ENCODE peak calls at places on chromosomes 7 and 10, in nine cellular contexts. Y, X, N, Z, R, G, J, L and V are unnamed samples.

GRCh38 chr10:117621795-117622420 is 79.4 kb downstream of the EMX2 start:
- DNase-seq in R (no peak), L (no peak), Z (no peak), J (no peak), X (no peak), G (no peak), N (no peak), Y (no peak), V (no peak)

GRCh38 chr7:18667466-18667865 is 171.9 kb downstream of the HDAC9 start:
- DNase-seq in Z (no peak), G (no peak), J (no peak), X (no peak), Y (peak; percentile 5), L (no peak), N (no peak), R (peak; percentile 13), V (no peak)

GRCh38 chr7:81111358-81111757 is 192.5 kb upstream of the SEMA3C start:
- DNase-seq in Y (no peak), R (no peak), X (no peak), J (no peak), N (no peak), L (no peak), Z (no peak), G (no peak), V (no peak)

GRCh38 chr10:71394926-71395562 is 1.7 kb upstream of the CDH23 start:
- DNase-seq in G (no peak), J (no peak), L (no peak), X (no peak), Z (no peak), Y (no peak), R (no peak), N (no peak), V (peak; percentile 94)

GRCh38 chr10:77600640-77601039 is 37.0 kb downstream of the KCNMA1 start:
- DNase-seq in Y (no peak), X (no peak), Z (no peak), L (no peak), G (no peak), R (no peak), J (no peak), N (no peak), V (no peak)

GRCh38 chr10:113982745-113983144 is 60.9 kb upstream of the ADRB1 start:
- DNase-seq in G (no peak), Z (no peak), N (no peak), R (no peak), J (no peak), X (no peak), Y (no peak), L (no peak), V (no peak)

GRCh38 chr10:132434405-132435005 is 37.5 kb downstream of the PWWP2B start:
- DNase-seq in X (no peak), J (no peak), N (peak; percentile 85), Y (peak; percentile 85), Z (peak; percentile 86), R (no peak), G (peak; percentile 72), L (no peak), V (peak; percentile 40)

GRCh38 chr7:155450558-155450827 is 7.4 kb upstream of the EN2 start:
- DNase-seq in J (no peak), G (no peak), R (no peak), X (no peak), Y (no peak), Z (no peak), L (no peak), N (no peak), V (no peak)

GRCh38 chr7:2488681-2489080 is 12.5 kb upstream of the GRIFIN start:
- DNase-seq in J (no peak), Z (peak; percentile 60), X (no peak), R (no peak), L (no peak), Y (no peak), N (no peak), G (no peak), V (no peak)

GRCh38 chr7:122535086-122535485 is 163.8 kb downstream of the RNF133 start:
- DNase-seq in Y (no peak), R (no peak), N (no peak), G (no peak), L (no peak), X (no peak), Z (no peak), J (no peak), V (no peak)

GRCh38 chr10:114306116-114306973 is 67.3 kb downstream of the VWA2 start:
- DNase-seq in L (no peak), J (no peak), Y (no peak), R (no peak), Z (no peak), N (peak; percentile 34), X (no peak), G (no peak), V (no peak)

GRCh38 chr10:90871279-90871760 is 454 bp upstream of the RPP30 start:
- DNase-seq in Z (no peak), Y (peak; percentile 77), G (no peak), X (peak; percentile 60), R (peak; percentile 51), L (peak; percentile 34), J (peak; percentile 88), N (peak; percentile 73), V (peak; percentile 79)

GRCh38 chr10:124320778-124321432 is 97.8 kb downstream of the OAT start:
- DNase-seq in N (no peak), X (no peak), Z (no peak), G (no peak), R (no peak), L (no peak), Y (no peak), J (peak; percentile 11), V (no peak)

GRCh38 chr10:116044722-116045374 is 228.2 kb downstream of the GFRA1 start:
- DNase-seq in G (peak; percentile 48), Z (no peak), J (no peak), L (no peak), Y (no peak), N (no peak), X (no peak), R (no peak), V (no peak)

GRCh38 chr10:91838199-91838598 is 40.0 kb downstream of the TNKS2 start:
- DNase-seq in G (no peak), X (no peak), L (no peak), J (no peak), R (no peak), Y (no peak), N (no peak), Z (no peak), V (peak; percentile 96)

GRCh38 chr7:5425507-5426225 is 2.0 kb upstream of the TNRC18 start:
- DNase-seq in X (peak; percentile 43), L (peak; percentile 91), Z (peak; percentile 88), J (peak; percentile 89), N (no peak), G (peak; percentile 71), R (peak; percentile 88), Y (peak; percentile 88), V (peak; percentile 89)

GRCh38 chr10:110149259-110149658 is 58.1 kb upstream of the MXI1 start:
- DNase-seq in J (no peak), L (no peak), Z (no peak), Y (no peak), G (no peak), R (no peak), X (no peak), N (no peak), V (no peak)

GRCh38 chr10:27998954-27999275 is at the start of gene ODAD2:
- DNase-seq in J (no peak), Y (no peak), R (peak; percentile 8), N (peak; percentile 64), X (no peak), Z (no peak), L (no peak), G (no peak), V (no peak)

GRCh38 chr10:23469596-23470237 is 30.8 kb downstream of the OTUD1 start:
- DNase-seq in N (no peak), L (no peak), J (no peak), G (no peak), R (no peak), Z (no peak), X (no peak), Y (no peak), V (no peak)

GRCh38 chr10:132237871-132238270 is 51.1 kb downstream of the DPYSL4 start:
- DNase-seq in X (no peak), N (no peak), Y (no peak), R (no peak), Z (peak; percentile 17), J (peak; percentile 77), L (peak; percentile 55), G (no peak), V (no peak)

GRCh38 chr7:85172530-85172941 is 14.3 kb downstream of the SEMA3D start:
- DNase-seq in G (no peak), L (no peak), R (no peak), Z (no peak), J (no peak), X (no peak), Y (no peak), N (no peak), V (no peak)

GRCh38 chr7:44067064-44067951 is 1.9 kb upstream of the PGAM2 start:
- DNase-seq in J (no peak), G (no peak), L (peak; percentile 57), R (no peak), X (no peak), N (peak; percentile 60), Z (no peak), Y (no peak), V (peak; percentile 24)

GRCh38 chr10:72132854-72133253 is 44.5 kb upstream of the SPOCK2 start:
- DNase-seq in R (no peak), X (no peak), Y (no peak), J (no peak), L (no peak), G (no peak), N (no peak), Z (no peak), V (no peak)

GRCh38 chr10:71963351-71963755 is 842 bp upstream of the CHST3 start:
- DNase-seq in X (no peak), Y (no peak), R (no peak), J (no peak), L (no peak), Z (peak; percentile 80), N (no peak), G (peak; percentile 39), V (no peak)

GRCh38 chr7:117066668-117067067 is 113.4 kb downstream of the ST7 start:
- DNase-seq in G (no peak), J (no peak), N (no peak), R (no peak), Z (no peak), L (no peak), X (no peak), Y (peak; percentile 32), V (no peak)

GRCh38 chr7:157490465-157490912 is 153.7 kb downstream of the DNAJB6 start:
- DNase-seq in L (no peak), Y (peak; percentile 95), Z (no peak), G (no peak), X (no peak), N (peak; percentile 75), J (no peak), R (no peak), V (no peak)

GRCh38 chr10:133002685-133003084 is 60.3 kb upstream of the CFAP46 start:
- DNase-seq in Y (no peak), N (no peak), R (no peak), J (no peak), L (no peak), Z (no peak), G (no peak), X (no peak), V (no peak)